ENCODE peak calls at places on chromosome 1, in nine cellular contexts. Y is A673; I is PC-9; H is foreskin fibroblast; R is AG09309; U is dorsolateral prefrontal cortex; W is naive thymus-derived CD4-positive, alpha-beta T cell; S is GM23248; P is GM23338. O is an unnamed sample.
A peak's percentile ranks its signal among the peaks of the same experiment; 100 is the strongest.

GRCh38 chr1:225868631-225869330 is 13.4 kb downstream of the TMEM63A start:
- DNase-seq in S (no peak), H (no peak), P (no peak), I (no peak), Y (no peak), R (no peak), W (no peak), U (no peak), O (no peak)

GRCh38 chr1:54227091-54227602 is 27.2 kb downstream of the MRPL37 start:
- DNase-seq in H (peak; percentile 51), I (peak; percentile 84), U (no peak), W (no peak), S (peak; percentile 91), Y (no peak), R (no peak), P (no peak), O (no peak)

GRCh38 chr1:87393437-87394085 is 64.9 kb downstream of the LMO4 start:
- DNase-seq in I (no peak), R (no peak), Y (no peak), P (no peak), S (no peak), W (no peak), U (no peak), H (no peak), O (no peak)

GRCh38 chr1:42977653-42978052 is 19.0 kb upstream of the SLC2A1 start:
- DNase-seq in H (no peak), W (no peak), I (no peak), U (no peak), S (no peak), P (no peak), Y (no peak), R (no peak), O (no peak)

GRCh38 chr1:194294006-194294405 is 1107.6 kb upstream of the B3GALT2 start:
- DNase-seq in P (no peak), S (no peak), R (no peak), H (no peak), W (no peak), I (no peak), Y (no peak), U (no peak), O (no peak)

GRCh38 chr1:169288011-169288414 is 79.6 kb downstream of the NME7 start:
- DNase-seq in P (peak; percentile 63), R (peak; percentile 21), U (no peak), S (peak; percentile 58), I (peak; percentile 7), H (no peak), W (no peak), Y (peak; percentile 77), O (no peak)

GRCh38 chr1:186798960-186799688 is 29.6 kb upstream of the PLA2G4A start:
- DNase-seq in U (no peak), W (no peak), I (no peak), P (no peak), R (no peak), Y (no peak), S (no peak), H (no peak), O (no peak)

GRCh38 chr1:44157903-44158302 is 16.5 kb upstream of the KLF18 start:
- DNase-seq in S (no peak), R (no peak), W (no peak), Y (no peak), H (no peak), U (no peak), I (no peak), P (no peak), O (no peak)

GRCh38 chr1:72282271-72282656 is at the start of gene NEGR1:
- DNase-seq in R (peak; percentile 35), U (peak; percentile 71), S (peak; percentile 87), P (peak; percentile 66), W (no peak), I (peak; percentile 12), H (peak; percentile 54), Y (peak; percentile 78), O (peak; percentile 55)

GRCh38 chr1:72284084-72284397 is 1.7 kb upstream of the NEGR1 start:
- DNase-seq in I (no peak), Y (no peak), W (no peak), S (no peak), P (peak; percentile 70), U (no peak), R (peak; percentile 1), H (no peak), O (no peak)

GRCh38 chr1:72281637-72282270 is 585 bp downstream of the NEGR1 start:
- DNase-seq in I (no peak), P (peak; percentile 35), Y (peak; percentile 20), U (no peak), H (no peak), R (no peak), S (peak; percentile 43), W (no peak), O (no peak)

GRCh38 chr1:72283204-72284083 is 1.1 kb upstream of the NEGR1 start:
- DNase-seq in W (peak; percentile 11), P (peak; percentile 60), S (peak; percentile 89), U (peak; percentile 81), I (peak; percentile 27), H (peak; percentile 84), R (peak; percentile 63), Y (peak; percentile 90), O (peak; percentile 79)

DNA sequence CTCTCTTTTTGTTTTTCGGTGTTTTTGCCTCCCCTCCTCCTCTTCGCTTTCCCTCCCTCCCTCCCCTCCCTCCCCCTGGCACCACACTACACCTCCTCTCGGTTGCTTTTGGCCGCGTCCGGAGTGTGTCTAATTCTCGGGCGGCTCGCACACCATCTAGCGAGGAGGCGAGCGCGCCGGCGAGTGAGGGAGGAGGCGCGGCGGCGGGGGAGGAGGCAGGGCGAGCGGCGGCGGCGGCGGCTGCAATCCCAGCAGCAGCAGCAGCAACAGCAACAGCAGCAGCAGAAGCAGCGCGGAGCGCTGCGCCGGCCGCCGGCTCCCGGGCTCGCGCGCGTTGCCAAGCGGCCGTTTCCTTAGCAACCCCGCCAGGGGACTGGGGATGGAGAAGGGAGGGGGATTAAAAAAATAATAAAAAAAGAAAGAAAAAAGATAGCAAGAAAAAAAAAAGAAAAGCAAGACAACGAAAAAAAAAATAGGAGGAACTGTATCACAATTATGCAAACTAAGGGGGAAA is 408 bp upstream of the NEGR1 start:
- DNase-seq in W (peak; percentile 55), U (peak; percentile 87), P (peak; percentile 91), H (peak; percentile 97), S (peak; percentile 99), I (peak; percentile 67), R (peak; percentile 71), Y (peak; percentile 98), O (peak; percentile 88)
- H3K4me3 ChIP-seq in W (peak overlapping the region; percentile 71), U (peak overlapping the region; percentile 74), P (peak overlapping the region; percentile 91), H (peak overlapping the region; percentile 85), S (peak overlapping the region; percentile 96), I (peak overlapping the region; percentile 93), R (peak overlapping the region; percentile 79), Y (peak overlapping the region; percentile 69), O (peak overlapping the region; percentile 85)

DNA sequence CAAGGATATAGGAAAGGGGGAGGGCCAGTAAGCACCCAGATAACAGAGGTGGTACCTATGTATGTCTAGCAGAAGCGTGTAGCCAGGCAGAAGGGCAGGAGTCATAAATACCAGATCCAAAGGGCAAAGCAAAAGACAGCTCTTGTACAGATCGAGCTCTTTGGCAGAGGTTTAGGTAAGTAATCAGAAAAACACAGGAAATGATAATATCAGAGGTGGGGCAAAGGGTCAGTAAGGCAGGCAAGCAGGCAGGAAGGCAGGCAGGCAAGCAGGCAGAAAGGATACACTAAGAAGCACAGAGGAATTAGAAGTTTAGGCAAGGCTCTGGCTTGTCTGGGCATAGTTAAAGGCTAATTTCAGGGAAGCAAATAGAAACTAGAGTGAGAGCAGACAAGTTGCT is 22.7 kb upstream of the SLFNL1 start:
- DNase-seq in U (no peak), P (no peak), S (no peak), R (no peak), W (no peak), I (no peak), Y (no peak), H (no peak), O (no peak)
- H3K4me3 ChIP-seq in U (no peak overlapping the region), P (no peak overlapping the region), S (no peak overlapping the region), R (no peak overlapping the region), W (no peak overlapping the region), I (no peak overlapping the region), Y (no peak overlapping the region), H (no peak overlapping the region), O (no peak overlapping the region)

DNA sequence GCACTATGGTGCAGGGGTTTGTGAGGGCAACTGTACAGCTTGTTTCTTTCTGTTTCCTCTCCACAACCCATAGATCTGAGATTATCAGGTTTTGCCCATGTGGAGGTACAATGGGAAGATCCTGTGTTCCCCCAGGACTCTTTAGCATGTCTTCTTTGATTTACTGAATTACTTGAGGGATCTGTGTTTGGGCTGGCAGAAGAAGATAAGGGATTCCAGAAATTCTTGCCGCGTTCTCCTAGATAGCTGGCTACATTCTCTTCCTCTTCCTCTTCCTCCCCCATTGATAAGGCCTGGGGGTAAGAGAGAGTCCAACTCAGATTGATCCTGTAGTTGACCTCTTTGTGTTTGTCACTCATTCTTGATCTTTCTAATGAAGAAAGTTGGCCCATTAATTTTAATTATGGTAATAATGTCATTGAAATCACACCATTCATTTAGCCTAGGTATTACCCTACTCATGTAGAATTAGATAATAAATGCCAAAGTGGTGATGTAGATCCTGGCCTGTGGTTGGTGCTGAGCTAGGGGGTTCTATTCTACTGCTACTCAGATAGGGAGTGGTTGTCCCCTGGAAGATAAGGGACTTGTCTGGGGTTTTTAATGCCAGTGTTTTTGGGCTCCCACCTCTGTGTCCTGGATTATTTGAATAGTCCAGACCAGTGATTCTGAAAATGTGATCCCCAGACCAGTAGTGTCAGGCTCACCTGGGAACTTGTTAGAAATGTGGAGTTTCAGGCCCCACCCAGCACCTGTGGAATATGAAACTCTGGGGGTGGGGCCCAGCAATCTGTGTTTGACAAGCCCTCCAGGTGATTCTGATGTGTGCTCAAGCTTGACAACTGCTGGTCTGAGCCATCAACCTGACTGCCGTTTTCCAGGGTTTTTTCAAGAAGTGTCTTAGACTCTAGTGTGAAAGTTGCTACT is 122.2 kb downstream of the NOS1AP start:
- DNase-seq in S (no peak), H (no peak), U (no peak), I (peak; percentile 39), W (no peak), R (no peak), Y (no peak), P (no peak), O (no peak)
- H3K4me3 ChIP-seq in S (no peak overlapping the region), H (no peak overlapping the region), U (no peak overlapping the region), I (no peak overlapping the region), W (no peak overlapping the region), R (no peak overlapping the region), Y (no peak overlapping the region), P (no peak overlapping the region), O (no peak overlapping the region)

GRCh38 chr1:204446413-204447111 is 34.9 kb upstream of the PPP1R15B start:
- DNase-seq in W (peak; percentile 61), P (peak; percentile 93), U (peak; percentile 75), Y (peak; percentile 87), R (no peak), S (peak; percentile 74), I (peak; percentile 34), H (peak; percentile 29), O (peak; percentile 78)

GRCh38 chr1:204447220-204447619 is 35.6 kb upstream of the PPP1R15B start:
- DNase-seq in Y (no peak), U (no peak), H (no peak), I (no peak), W (no peak), R (no peak), P (no peak), S (no peak), O (no peak)

GRCh38 chr1:204447736-204448135 is 36.1 kb upstream of the PPP1R15B start:
- DNase-seq in U (no peak), P (no peak), Y (no peak), R (no peak), S (no peak), H (no peak), W (no peak), I (no peak), O (no peak)

GRCh38 chr1:204443871-204444581 is 32.4 kb upstream of the PPP1R15B start:
- DNase-seq in W (no peak), R (no peak), Y (no peak), U (no peak), I (peak; percentile 57), P (no peak), H (no peak), S (no peak), O (no peak)

GRCh38 chr1:204445860-204446412 is 34.3 kb upstream of the PPP1R15B start:
- DNase-seq in W (no peak), I (no peak), R (no peak), H (no peak), P (peak; percentile 87), S (peak; percentile 59), U (no peak), Y (peak; percentile 56), O (no peak)
- H3K4me3 ChIP-seq in W (no peak overlapping the region), I (no peak overlapping the region), R (no peak overlapping the region), H (no peak overlapping the region), P (no peak overlapping the region), S (no peak overlapping the region), U (no peak overlapping the region), Y (no peak overlapping the region), O (no peak overlapping the region)